ENCODE peak calls at places on chromosomes 3 and 15, in six cellular contexts. O is heart right ventricle; R is CD8-positive, alpha-beta T cell; E is ovary; P is ascending aorta; Z is cardiac muscle cell. J is an unnamed sample.

GRCh38 chr3:46479021-46479420 is 14.3 kb upstream of the LTF start:
- DNase-seq in O (no peak), R (no peak), E (no peak), P (peak), Z (no peak), J (peak)

GRCh38 chr3:159645874-159646273 is 342.8 kb upstream of the IL12A start:
- DNase-seq in O (no peak), R (no peak), E (no peak), P (no peak), Z (no peak), J (no peak)

GRCh38 chr3:170355738-170356595 is 1.5 kb upstream of the SKIL start:
- DNase-seq in O (peak), R (no peak), E (peak), P (peak), Z (peak), J (peak)

GRCh38 chr15:31467361-31467760 is 140.7 kb downstream of the KLF13 start:
- DNase-seq in O (no peak), R (no peak), E (no peak), P (peak), Z (no peak), J (no peak)

GRCh38 chr3:127455541-127456450 is 134.7 kb downstream of the TPRA1 start:
- DNase-seq in O (peak), R (no peak), E (peak), P (peak), Z (peak), J (peak)

GRCh38 chr3:136518102-136518501 is 234.1 kb downstream of the STAG1 start:
- DNase-seq in O (no peak), R (no peak), E (no peak), P (no peak), Z (no peak), J (no peak)

GRCh38 chr15:31733424-31733823 is 296.9 kb upstream of the CHRNA7 start:
- DNase-seq in O (no peak), R (no peak), E (no peak), P (no peak), Z (no peak), J (no peak)

GRCh38 chr3:16181361-16181760 is 6.9 kb downstream of the GALNT15 start:
- DNase-seq in O (no peak), R (no peak), E (no peak), P (peak), Z (no peak), J (peak)

GRCh38 chr3:187709155-187709554 is 6.8 kb upstream of the RTP2 start:
- DNase-seq in O (no peak), R (no peak), E (no peak), P (no peak), Z (peak), J (no peak)

GRCh38 chr3:43309372-43310305 is 23.3 kb downstream of the SNRK start:
- DNase-seq in O (no peak), R (no peak), E (no peak), P (no peak), Z (no peak), J (no peak)

GRCh38 chr3:30368978-30369377 is 237.4 kb upstream of the TGFBR2 start:
- DNase-seq in O (no peak), R (no peak), E (no peak), P (no peak), Z (no peak), J (no peak)

GRCh38 chr3:107525101-107525953 is 2.6 kb downstream of the BBX start:
- DNase-seq in O (peak), R (no peak), E (peak), P (peak), Z (peak), J (peak)

GRCh38 chr3:116770815-116771450 is 61.4 kb downstream of the TUSC7 start:
- DNase-seq in O (peak), R (no peak), E (peak), P (peak), Z (peak), J (peak)

GRCh38 chr3:34584971-34585370 is 786.5 kb downstream of the PDCD6IP start:
- DNase-seq in O (no peak), R (no peak), E (no peak), P (no peak), Z (no peak), J (no peak)

GRCh38 chr3:186362409-186362757 is 349 bp upstream of the DGKG start:
- DNase-seq in O (no peak), R (no peak), E (no peak), P (no peak), Z (no peak), J (no peak)

GRCh38 chr3:131396170-131396569 is 14.6 kb downstream of the NUDT16 start:
- DNase-seq in O (no peak), R (no peak), E (no peak), P (no peak), Z (no peak), J (no peak)

GRCh38 chr3:66267031-66267430 is 46.2 kb downstream of the SLC25A26 start:
- DNase-seq in O (no peak), R (no peak), E (no peak), P (no peak), Z (no peak), J (no peak)

GRCh38 chr3:54822206-54822605 is 105.7 kb downstream of the LRTM1 start:
- DNase-seq in O (peak), R (no peak), E (no peak), P (no peak), Z (no peak), J (peak)

GRCh38 chr3:153158961-153159735 is 2.9 kb upstream of the RAP2B start:
- DNase-seq in O (no peak), R (no peak), E (no peak), P (no peak), Z (no peak), J (no peak)

GRCh38 chr15:26132786-26133185 is 269.7 kb upstream of the ATP10A start:
- DNase-seq in O (no peak), R (no peak), E (no peak), P (no peak), Z (no peak), J (no peak)

GRCh38 chr3:32455609-32456428 is 46.8 kb downstream of the CMTM6 start:
- DNase-seq in O (no peak), R (no peak), E (no peak), P (peak), Z (no peak), J (no peak)

GRCh38 chr3:52090131-52090548 is 33.8 kb upstream of the DUSP7 start:
- DNase-seq in O (peak), R (no peak), E (no peak), P (peak), Z (no peak), J (peak)

GRCh38 chr3:45841380-45841700 is 579 bp downstream of the LZTFL1 start:
- DNase-seq in O (no peak), R (no peak), E (peak), P (no peak), Z (peak), J (peak)

GRCh38 chr15:60338810-60339209 is 59.0 kb downstream of the ANXA2 start:
- DNase-seq in O (no peak), R (no peak), E (no peak), P (no peak), Z (no peak), J (no peak)

GRCh38 chr3:124248471-124249028 is 256.6 kb upstream of the ROPN1 start:
- DNase-seq in O (peak), R (no peak), E (no peak), P (peak), Z (no peak), J (peak)

GRCh38 chr3:153159771-153160397 is 2.1 kb upstream of the RAP2B start:
- DNase-seq in O (no peak), R (no peak), E (no peak), P (no peak), Z (no peak), J (no peak)

GRCh38 chr3:177835917-177836316 is 638.6 kb upstream of the TBL1XR1 start:
- DNase-seq in O (no peak), R (no peak), E (no peak), P (no peak), Z (no peak), J (no peak)

GRCh38 chr15:57354436-57355123 is 21.7 kb upstream of the CGNL1 start:
- DNase-seq in O (no peak), R (no peak), E (no peak), P (no peak), Z (no peak), J (no peak)

GRCh38 chr15:58434334-58434888 is 2.6 kb downstream of the LIPC start:
- DNase-seq in O (no peak), R (no peak), E (no peak), P (no peak), Z (peak), J (no peak)

GRCh38 chr15:65819563-65819960 is 27.5 kb upstream of the DENND4A start:
- DNase-seq in O (no peak), R (no peak), E (no peak), P (no peak), Z (no peak), J (peak)

GRCh38 chr15:69719527-69719926 is 266.9 kb downstream of the RPLP1 start:
- DNase-seq in O (peak), R (peak), E (no peak), P (peak), Z (no peak), J (peak)

GRCh38 chr15:37837276-37837675 is 97.2 kb upstream of the TMCO5A start:
- DNase-seq in O (no peak), R (no peak), E (no peak), P (no peak), Z (no peak), J (no peak)

GRCh38 chr3:196599734-196600128 is 31.3 kb downstream of the FBXO45 start:
- DNase-seq in O (no peak), R (no peak), E (no peak), P (no peak), Z (no peak), J (no peak)

GRCh38 chr15:50797926-50798325 is 32.4 kb upstream of the SPPL2A start:
- DNase-seq in O (no peak), R (no peak), E (no peak), P (no peak), Z (no peak), J (no peak)

GRCh38 chr3:133828576-133829309 is 23.1 kb downstream of the SRPRB start:
- DNase-seq in O (peak), R (no peak), E (no peak), P (no peak), Z (no peak), J (no peak)

GRCh38 chr15:100759698-100760356 is 119.8 kb upstream of the ALDH1A3 start:
- DNase-seq in O (no peak), R (no peak), E (no peak), P (peak), Z (no peak), J (peak)

GRCh38 chr15:100760357-100760903 is 119.2 kb upstream of the ALDH1A3 start:
- DNase-seq in O (no peak), R (no peak), E (no peak), P (peak), Z (no peak), J (no peak)

GRCh38 chr15:100759116-100759515 is 120.5 kb upstream of the ALDH1A3 start:
- DNase-seq in O (no peak), R (no peak), E (no peak), P (no peak), Z (no peak), J (no peak)

GRCh38 chr15:100761253-100761935 is 118.2 kb upstream of the ALDH1A3 start:
- DNase-seq in O (no peak), R (no peak), E (no peak), P (peak), Z (no peak), J (no peak)

GRCh38 chr15:100758554-100758953 is 121.1 kb upstream of the ALDH1A3 start:
- DNase-seq in O (no peak), R (no peak), E (no peak), P (no peak), Z (no peak), J (peak)
- H3K27ac ChIP-seq in O (no peak), R (no peak), E (no peak), P (no peak), Z (no peak), J (no peak)

DNA sequence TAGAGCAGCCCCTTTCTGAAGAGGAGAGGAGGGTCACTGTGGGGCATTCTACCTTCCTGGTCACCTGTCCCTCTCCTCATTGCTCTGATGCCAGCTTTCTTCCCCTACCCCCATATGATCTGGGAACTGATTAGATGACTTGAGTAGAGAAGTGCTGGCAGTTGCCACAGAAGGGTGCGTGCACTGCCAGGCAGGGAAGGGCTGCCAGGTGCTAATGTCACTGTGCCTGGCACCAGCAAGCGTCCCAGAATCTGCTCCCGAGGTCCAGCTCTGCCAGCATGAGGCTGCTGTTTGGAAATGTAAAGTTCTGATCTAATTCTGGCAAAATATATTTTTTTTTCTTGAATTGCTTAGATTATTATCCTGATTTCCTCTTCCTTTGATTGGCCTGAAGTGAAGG is 52.8 kb downstream of the PPM1L start:
- DNase-seq in O (peak), R (no peak), E (no peak), P (peak), Z (no peak), J (peak)
- H3K27ac ChIP-seq in O (peak), R (no peak), E (no peak), P (no peak), Z (peak), J (no peak)

GRCh38 chr3:179715582-179715981 is 62.7 kb downstream of the USP13 start:
- DNase-seq in O (no peak), R (no peak), E (no peak), P (no peak), Z (no peak), J (no peak)
- H3K27ac ChIP-seq in O (no peak), R (no peak), E (no peak), P (peak), Z (no peak), J (no peak)

GRCh38 chr3:148997623-148998022 is 6.3 kb downstream of the GYG1 start:
- DNase-seq in O (no peak), R (no peak), E (no peak), P (no peak), Z (no peak), J (no peak)
- H3K27ac ChIP-seq in O (no peak), R (no peak), E (no peak), P (peak), Z (no peak), J (no peak)

GRCh38 chr3:13513913-13514517 is 33.9 kb downstream of the HDAC11 start:
- DNase-seq in O (no peak), R (no peak), E (no peak), P (no peak), Z (no peak), J (no peak)
- H3K27ac ChIP-seq in O (no peak), R (no peak), E (no peak), P (no peak), Z (no peak), J (no peak)

GRCh38 chr15:48683991-48684765 is 38.7 kb upstream of the FBN1 start:
- DNase-seq in O (no peak), R (no peak), E (no peak), P (no peak), Z (no peak), J (no peak)

GRCh38 chr15:48681274-48681840 is 35.8 kb upstream of the FBN1 start:
- DNase-seq in O (no peak), R (no peak), E (no peak), P (no peak), Z (no peak), J (no peak)

GRCh38 chr15:48679952-48680351 is 34.4 kb upstream of the FBN1 start:
- DNase-seq in O (no peak), R (no peak), E (no peak), P (no peak), Z (no peak), J (no peak)

GRCh38 chr15:48680841-48681240 is 35.3 kb upstream of the FBN1 start:
- DNase-seq in O (no peak), R (no peak), E (no peak), P (no peak), Z (no peak), J (no peak)

GRCh38 chr15:48682949-48683651 is 37.6 kb upstream of the FBN1 start:
- DNase-seq in O (no peak), R (no peak), E (peak), P (peak), Z (no peak), J (peak)
- H3K27ac ChIP-seq in O (no peak), R (no peak), E (no peak), P (no peak), Z (no peak), J (no peak)

GRCh38 chr3:139310474-139310933 is 33.3 kb upstream of the MRPS22 start:
- DNase-seq in O (no peak), R (no peak), E (peak), P (no peak), Z (no peak), J (no peak)

GRCh38 chr3:139307601-139308146 is 36.1 kb upstream of the MRPS22 start:
- DNase-seq in O (no peak), R (no peak), E (no peak), P (no peak), Z (no peak), J (no peak)

GRCh38 chr3:139308156-139309017 is 35.4 kb upstream of the MRPS22 start:
- DNase-seq in O (no peak), R (no peak), E (no peak), P (no peak), Z (no peak), J (no peak)

GRCh38 chr3:139309880-139310279 is 33.9 kb upstream of the MRPS22 start:
- DNase-seq in O (no peak), R (no peak), E (no peak), P (no peak), Z (no peak), J (peak)

GRCh38 chr3:139309046-139309660 is 34.7 kb upstream of the MRPS22 start:
- DNase-seq in O (no peak), R (no peak), E (no peak), P (no peak), Z (no peak), J (no peak)
- H3K27ac ChIP-seq in O (no peak), R (no peak), E (no peak), P (no peak), Z (no peak), J (peak)

J was measured in adrenal gland.